ENCODE peak calls at places on chromosomes 7 and 10, in five cellular contexts. I is H9, Z is lower lobe of right lung, K is psoas muscle, X is substantia nigra. U is an unnamed sample.

GRCh38 chr10:35025916-35026315 is 64.2 kb downstream of the CUL2 start:
- DNase-seq in Z (no peak), I (no peak), X (no peak), K (no peak), U (no peak)

GRCh38 chr10:131646551-131647525 is 254.0 kb upstream of the PPP2R2D start:
- DNase-seq in X (no peak), Z (peak; percentile 89), I (no peak), K (no peak), U (no peak)

GRCh38 chr10:119320981-119321380 is 113.6 kb downstream of the GRK5 start:
- DNase-seq in Z (no peak), K (no peak), I (no peak), X (no peak), U (no peak)

GRCh38 chr7:3338161-3338560 is 37.1 kb downstream of the SDK1 start:
- DNase-seq in Z (no peak), K (no peak), I (no peak), X (no peak), U (no peak)

GRCh38 chr10:23892296-23892695 is 316.6 kb upstream of the KIAA1217 start:
- DNase-seq in Z (no peak), I (no peak), K (no peak), X (no peak), U (no peak)

GRCh38 chr7:69738396-69738889 is 140.2 kb downstream of the AUTS2 start:
- DNase-seq in I (no peak), Z (no peak), X (no peak), K (no peak), U (no peak)

GRCh38 chr10:122082616-122083477 is 93.9 kb downstream of the TACC2 start:
- DNase-seq in K (no peak), I (no peak), X (no peak), Z (no peak), U (no peak)

GRCh38 chr7:82442492-82443043 is 1.0 kb downstream of the CACNA2D1 start:
- DNase-seq in Z (no peak), X (peak; percentile 53), I (no peak), K (peak; percentile 22), U (peak; percentile 16)

GRCh38 chr7:148501707-148502139 is 88.8 kb upstream of the C7orf33 start:
- DNase-seq in Z (no peak), X (no peak), K (no peak), I (peak; percentile 80), U (no peak)

GRCh38 chr10:31679931-31680330 is 248.7 kb downstream of the ARHGAP12 start:
- DNase-seq in X (no peak), Z (no peak), I (no peak), K (no peak), U (no peak)

GRCh38 chr7:106640368-106641141 is 20.4 kb downstream of the CCDC71L start:
- DNase-seq in I (no peak), K (no peak), Z (no peak), X (no peak), U (no peak)

GRCh38 chr10:76973515-76974289 is 663.9 kb downstream of the KCNMA1 start:
- DNase-seq in X (no peak), K (no peak), Z (no peak), I (no peak), U (no peak)

DNA sequence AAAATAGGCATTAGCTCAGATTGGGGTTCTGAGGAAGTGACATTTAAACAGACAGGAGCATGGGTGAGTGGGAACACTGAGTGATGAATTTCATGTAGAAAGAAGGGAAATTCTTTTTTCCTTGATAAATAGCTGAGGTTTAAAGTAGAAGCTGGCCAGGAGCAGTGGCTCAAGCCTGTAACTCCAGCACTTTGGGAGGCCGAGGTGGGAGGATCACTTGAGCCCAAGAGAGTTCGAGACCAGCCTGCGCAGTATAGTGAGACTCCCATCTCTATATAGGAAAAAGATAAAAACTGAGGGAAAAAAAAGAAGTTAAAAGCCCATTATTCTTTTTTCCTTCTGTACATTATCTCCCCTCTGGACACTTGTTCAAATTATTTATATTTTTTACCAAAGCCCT is 9.1 kb downstream of the HNRNPF start:
- DNase-seq in I (no peak), Z (no peak), K (no peak), X (no peak), U (no peak)
- H3K27ac ChIP-seq in I (no peak overlapping the region), Z (no peak overlapping the region), K (no peak overlapping the region), X (no peak overlapping the region), U (no peak overlapping the region)

GRCh38 chr7:101858437-101859385 is 41.3 kb downstream of the CUX1 start:
- DNase-seq in Z (no peak), I (no peak), K (no peak), X (no peak), U (no peak)

GRCh38 chr7:101859411-101860106 is 42.1 kb downstream of the CUX1 start:
- DNase-seq in K (no peak), X (no peak), Z (no peak), I (no peak), U (no peak)

GRCh38 chr7:101857358-101857794 is 40.0 kb downstream of the CUX1 start:
- DNase-seq in K (no peak), I (no peak), Z (no peak), X (no peak), U (no peak)

GRCh38 chr7:101854084-101854865 is 36.8 kb downstream of the CUX1 start:
- DNase-seq in Z (no peak), X (no peak), K (no peak), I (no peak), U (no peak)

DNA sequence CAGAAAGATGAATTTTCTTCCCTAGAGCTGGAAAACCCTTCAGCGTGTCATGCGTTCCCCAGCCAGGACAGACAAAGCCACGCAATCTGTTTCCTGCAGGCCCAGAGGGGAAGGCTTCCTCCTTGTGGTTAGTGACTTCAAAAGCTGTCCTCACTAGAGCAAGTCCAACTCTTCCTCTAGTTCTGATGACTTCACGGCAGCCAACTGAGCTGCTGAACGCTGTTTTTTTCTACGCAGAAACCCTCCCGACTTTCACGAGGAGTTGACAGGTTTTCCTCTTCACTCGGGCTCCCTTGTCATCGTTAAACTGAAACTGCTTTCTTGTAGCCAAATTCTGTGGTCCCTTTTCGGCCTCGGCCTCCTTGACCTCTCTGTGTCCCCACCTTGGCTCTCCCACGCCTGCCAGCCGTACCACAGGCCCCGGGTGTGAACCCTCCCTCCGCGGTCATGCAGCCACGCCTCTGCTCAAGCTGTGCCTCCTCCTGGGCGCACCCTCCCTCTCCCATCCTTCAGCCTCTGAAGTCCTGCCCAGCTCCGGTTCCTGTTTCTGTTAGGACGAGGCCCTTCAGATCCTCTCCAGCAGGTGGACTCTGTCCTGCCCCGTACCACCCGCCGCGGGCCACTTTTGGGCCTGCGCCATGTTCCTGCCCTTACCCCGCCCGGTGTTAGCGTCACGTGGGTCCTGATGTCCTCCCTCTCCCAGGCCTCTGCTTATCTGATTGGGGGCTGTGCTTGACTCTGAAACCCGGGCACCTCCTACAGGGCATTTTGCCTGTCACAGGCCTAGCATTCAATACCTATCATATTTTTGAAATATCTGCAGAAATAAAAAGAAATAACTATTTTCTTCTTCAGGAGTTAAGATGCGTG is 39.3 kb downstream of the CUX1 start:
- DNase-seq in I (peak; percentile 73), K (peak; percentile 87), X (peak; percentile 48), Z (peak; percentile 96), U (peak; percentile 90)
- H3K27ac ChIP-seq in I (no peak overlapping the region), K (peak overlapping the region; percentile 79), X (peak overlapping the region; percentile 63), Z (peak overlapping the region; percentile 86), U (peak overlapping the region; percentile 80)

GRCh38 chr7:27160546-27161213 is 4.2 kb upstream of the HOXA7 start:
- DNase-seq in Z (peak; percentile 93), I (peak; percentile 87), X (peak; percentile 72), K (peak; percentile 83), U (peak; percentile 85)
- H3K27ac ChIP-seq in Z (peak overlapping the region; percentile 46), I (no peak overlapping the region), X (peak overlapping the region; percentile 17), K (peak overlapping the region; percentile 86), U (no peak overlapping the region)

DNA sequence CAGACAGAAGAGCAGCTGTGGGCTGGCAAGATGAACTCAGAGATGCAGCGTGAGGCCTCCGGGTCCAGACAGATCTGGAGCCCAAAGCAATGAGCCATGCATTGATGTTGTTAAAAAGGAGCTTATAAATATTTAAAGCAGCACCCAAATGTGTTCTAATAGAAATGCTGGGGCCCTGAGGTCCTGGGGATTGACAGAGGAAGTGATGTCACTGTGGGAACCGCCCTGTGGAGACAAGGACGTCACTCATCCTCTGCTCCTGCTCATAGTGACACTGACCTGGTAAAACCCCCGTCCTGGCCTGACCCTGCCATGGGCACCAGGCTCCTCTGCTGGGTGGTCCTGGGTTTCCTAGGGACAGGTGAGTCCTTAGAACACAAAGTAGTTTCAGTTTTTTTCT is 197.0 kb upstream of the PRSS58 start:
- DNase-seq in X (no peak), I (no peak), K (no peak), Z (no peak), U (no peak)
- H3K27ac ChIP-seq in X (no peak overlapping the region), I (no peak overlapping the region), K (no peak overlapping the region), Z (no peak overlapping the region), U (no peak overlapping the region)

DNA sequence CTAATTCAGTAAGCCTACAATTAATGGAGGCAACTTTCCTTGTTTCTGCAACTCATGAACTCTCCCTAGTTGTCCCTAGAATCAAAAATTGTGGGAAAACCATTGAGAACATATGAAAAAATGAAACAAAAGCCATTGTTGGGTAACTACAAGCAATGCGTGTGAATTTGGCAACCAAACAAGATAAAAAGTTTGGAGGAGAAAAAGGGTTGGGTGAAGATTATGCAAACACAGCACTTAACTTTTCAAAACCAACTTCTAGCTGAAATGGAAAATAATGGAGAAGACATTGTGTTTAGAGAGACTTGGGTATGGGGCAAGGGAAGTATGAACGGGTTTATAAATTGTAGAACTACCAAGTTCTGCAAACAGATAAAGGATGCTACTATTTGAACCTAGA is 88.9 kb upstream of the SVIL start:
- DNase-seq in X (no peak), I (no peak), Z (no peak), K (no peak), U (no peak)
- H3K27ac ChIP-seq in X (no peak overlapping the region), I (no peak overlapping the region), Z (no peak overlapping the region), K (no peak overlapping the region), U (no peak overlapping the region)

GRCh38 chr10:127906548-127907377 is at the start of gene PTPRE:
- DNase-seq in I (peak; percentile 81), Z (peak; percentile 89), X (peak; percentile 56), K (peak; percentile 81), U (peak; percentile 84)
- H3K27ac ChIP-seq in I (no peak within 1 kb of the TSS), Z (peak within 1 kb of the TSS; percentile 87), X (peak within 1 kb of the TSS; percentile 70), K (peak within 1 kb of the TSS; percentile 33), U (peak within 1 kb of the TSS; percentile 90)

DNA sequence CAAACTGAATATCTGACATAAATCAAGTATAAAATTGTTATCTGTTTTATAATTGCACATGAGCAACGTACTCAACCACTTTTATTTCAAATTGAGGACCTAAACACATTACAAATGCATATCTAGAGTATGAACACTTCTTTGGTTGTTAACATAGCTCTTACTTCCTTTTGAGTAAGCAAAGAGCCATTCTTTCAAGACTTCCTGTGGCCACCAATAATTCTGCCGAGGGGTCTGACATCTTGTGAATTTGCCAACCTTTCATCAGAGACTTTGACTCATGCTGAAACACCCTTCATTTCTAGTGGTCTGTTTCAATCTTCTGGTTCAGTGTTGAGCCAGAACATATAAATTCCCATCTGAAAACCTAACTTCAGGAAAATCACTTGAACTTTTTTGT is 59.4 kb downstream of the CDK14 start:
- DNase-seq in Z (no peak), K (no peak), X (no peak), I (no peak), U (no peak)
- H3K27ac ChIP-seq in Z (no peak overlapping the region), K (no peak overlapping the region), X (no peak overlapping the region), I (no peak overlapping the region), U (no peak overlapping the region)

GRCh38 chr7:5231811-5232484 is 41.9 kb downstream of the WIPI2 start:
- DNase-seq in X (no peak), K (no peak), Z (peak; percentile 66), I (no peak), U (no peak)
- H3K27ac ChIP-seq in X (no peak overlapping the region), K (no peak overlapping the region), Z (peak overlapping the region; percentile 69), I (no peak overlapping the region), U (no peak overlapping the region)

GRCh38 chr10:98556061-98556460 is 109.3 kb upstream of the HPS1 start:
- DNase-seq in I (no peak), Z (no peak), K (no peak), X (no peak), U (no peak)
- H3K27ac ChIP-seq in I (no peak overlapping the region), Z (no peak overlapping the region), K (no peak overlapping the region), X (no peak overlapping the region), U (no peak overlapping the region)